ENCODE peak calls at places on chromosome 11, in six cellular contexts. V, M, K, E, I and F are unnamed samples.

GRCh38 chr11:61890536-61891330 is 612 bp downstream of the FADS3 start:
- DNase-seq in V (peak), M (no peak), K (peak), E (no peak), I (peak), F (no peak)

GRCh38 chr11:57781529-57781943 is 19.9 kb downstream of the CTNND1 start:
- DNase-seq in V (no peak), M (no peak), K (peak), E (no peak), I (no peak), F (no peak)

GRCh38 chr11:22764732-22765131 is 64.9 kb downstream of the SVIP start:
- DNase-seq in V (no peak), M (no peak), K (no peak), E (no peak), I (no peak), F (no peak)

GRCh38 chr11:73506038-73506437 is 91.9 kb downstream of the FAM168A start:
- DNase-seq in V (no peak), M (no peak), K (no peak), E (no peak), I (no peak), F (no peak)

GRCh38 chr11:124725719-124726105 is 14.0 kb upstream of the NRGN start:
- DNase-seq in V (no peak), M (no peak), K (no peak), E (no peak), I (no peak), F (no peak)

GRCh38 chr11:3964056-3964455 is 108.6 kb downstream of the STIM1 start:
- DNase-seq in V (no peak), M (no peak), K (no peak), E (no peak), I (no peak), F (no peak)

GRCh38 chr11:97703815-97704214 is 1314.0 kb downstream of the JRKL start:
- DNase-seq in V (no peak), M (no peak), K (no peak), E (peak), I (no peak), F (peak)

GRCh38 chr11:64359712-64360402 is 895 bp downstream of the RPS6KA4 start:
- DNase-seq in V (no peak), M (no peak), K (no peak), E (no peak), I (no peak), F (no peak)

GRCh38 chr11:70742553-70743291 is 344.4 kb downstream of the CTTN start:
- DNase-seq in V (no peak), M (no peak), K (no peak), E (no peak), I (no peak), F (no peak)

GRCh38 chr11:4991066-4991465 is 3.6 kb upstream of the OR51L1 start:
- DNase-seq in V (no peak), M (no peak), K (no peak), E (no peak), I (no peak), F (no peak)

GRCh38 chr11:113387605-113388211 is at the start of gene ANKK1:
- DNase-seq in V (peak), M (no peak), K (peak), E (no peak), I (no peak), F (no peak)

GRCh38 chr11:123475478-123475877 is 45.4 kb downstream of the GRAMD1B start:
- DNase-seq in V (no peak), M (no peak), K (no peak), E (no peak), I (no peak), F (no peak)